ENCODE peak calls at places on chromosomes 4 and X, in six cellular contexts. W, U, H, J, B and V are unnamed samples.

GRCh38 chrX:68238568-68238967 is 194.7 kb downstream of the OPHN1 start:
- DNase-seq in H (no peak), J (peak; percentile 2), W (no peak), U (no peak), B (no peak), V (no peak)

GRCh38 chr4:16123356-16124084 is 39.7 kb upstream of the PROM1 start:
- DNase-seq in B (no peak), J (no peak), W (no peak), U (no peak), H (no peak), V (no peak)

GRCh38 chr4:94798808-94799207 is 41.1 kb downstream of the BMPR1B start:
- DNase-seq in H (no peak), J (no peak), U (no peak), B (no peak), W (no peak), V (peak; percentile 55)

GRCh38 chrX:112803060-112803459 is 37.6 kb downstream of the AMOT start:
- DNase-seq in H (no peak), W (no peak), B (no peak), J (no peak), U (no peak), V (no peak)

GRCh38 chr4:140626982-140627381 is 58.2 kb upstream of the UCP1 start:
- DNase-seq in H (no peak), W (no peak), B (no peak), J (peak; percentile 40), U (no peak), V (no peak)

GRCh38 chr4:168955674-168956073 is 54.4 kb downstream of the CBR4 start:
- DNase-seq in B (no peak), J (no peak), W (no peak), U (no peak), H (no peak), V (no peak)

GRCh38 chr4:82499705-82500104 is 62.1 kb downstream of the TMEM150C start:
- DNase-seq in B (no peak), H (no peak), J (no peak), U (no peak), W (no peak), V (no peak)

GRCh38 chrX:153688534-153688899 is 791 bp downstream of the SLC6A8 start:
- DNase-seq in H (no peak), W (no peak), J (no peak), U (no peak), B (no peak), V (no peak)

GRCh38 chr4:31104596-31104995 is 384.4 kb downstream of the PCDH7 start:
- DNase-seq in J (no peak), U (no peak), H (no peak), B (no peak), W (no peak), V (no peak)

GRCh38 chr4:158410272-158410671 is 111.4 kb upstream of the RXFP1 start:
- DNase-seq in B (no peak), H (peak; percentile 3), U (no peak), W (no peak), J (no peak), V (peak; percentile 22)

GRCh38 chr4:8844976-8845690 is 26.5 kb downstream of the HMX1 start:
- DNase-seq in J (peak; percentile 5), U (no peak), B (no peak), W (no peak), H (no peak), V (no peak)

GRCh38 chr4:117324851-117325491 is 239.6 kb upstream of the TRAM1L1 start:
- DNase-seq in J (no peak), H (peak; percentile 49), U (no peak), W (no peak), B (no peak), V (peak; percentile 96)

GRCh38 chrX:14228611-14229010 is 198.9 kb upstream of the GEMIN8 start:
- DNase-seq in W (no peak), H (no peak), B (no peak), U (no peak), J (no peak), V (no peak)

GRCh38 chrX:129659137-129659536 is 4.4 kb upstream of the APLN start:
- DNase-seq in W (no peak), B (no peak), J (no peak), U (no peak), H (no peak), V (no peak)

GRCh38 chr4:8267077-8267476 is 2.5 kb upstream of the HTRA3 start:
- DNase-seq in W (peak; percentile 70), J (peak; percentile 73), B (peak; percentile 81), U (no peak), H (peak; percentile 35), V (peak; percentile 33)

GRCh38 chrX:40570346-40571093 is 10.2 kb upstream of the ATP6AP2 start:
- DNase-seq in H (no peak), B (peak; percentile 13), J (no peak), U (peak; percentile 56), W (no peak), V (no peak)

GRCh38 chr4:136392576-136392975 is 1139.7 kb downstream of the PCDH18 start:
- DNase-seq in W (no peak), J (no peak), B (no peak), U (no peak), H (no peak), V (peak; percentile 54)

GRCh38 chrX:70096052-70096451 is 33.8 kb downstream of the OTUD6A start:
- DNase-seq in J (no peak), U (no peak), B (peak; percentile 18), H (peak; percentile 12), W (no peak), V (peak; percentile 25)

GRCh38 chrX:53223955-53224859 is 800 bp downstream of the KDM5C start:
- DNase-seq in H (peak; percentile 28), B (peak; percentile 46), U (no peak), J (peak; percentile 58), W (peak; percentile 35), V (peak; percentile 85)

GRCh38 chrX:55210931-55211677 is 9.0 kb upstream of the PAGE5 start:
- DNase-seq in B (no peak), H (no peak), W (no peak), J (no peak), U (no peak), V (no peak)

GRCh38 chrX:74535633-74536141 is 78.7 kb downstream of the RLIM start:
- DNase-seq in U (no peak), H (no peak), W (no peak), J (peak; percentile 50), B (peak; percentile 10), V (peak; percentile 66)

GRCh38 chrX:29528281-29528680 is 687.1 kb upstream of the MAGEB2 start:
- DNase-seq in H (no peak), J (no peak), U (peak; percentile 33), W (no peak), B (no peak), V (no peak)

GRCh38 chr4:173169428-173170209 is 1.0 kb downstream of the GALNT7 start:
- DNase-seq in W (peak; percentile 34), J (peak; percentile 91), B (peak; percentile 81), U (no peak), H (no peak), V (peak; percentile 62)

GRCh38 chr4:78207951-78208350 is 150.8 kb downstream of the FRAS1 start:
- DNase-seq in H (no peak), U (no peak), W (no peak), B (no peak), J (no peak), V (no peak)

GRCh38 chrX:31255310-31256033 is 183.6 kb upstream of the FTHL17 start:
- DNase-seq in U (no peak), B (no peak), J (no peak), H (no peak), W (no peak), V (no peak)

GRCh38 chrX:47112316-47112954 is 32.1 kb downstream of the NDUFB11 start:
- DNase-seq in B (no peak), J (no peak), W (no peak), U (no peak), H (no peak), V (no peak)

DNA sequence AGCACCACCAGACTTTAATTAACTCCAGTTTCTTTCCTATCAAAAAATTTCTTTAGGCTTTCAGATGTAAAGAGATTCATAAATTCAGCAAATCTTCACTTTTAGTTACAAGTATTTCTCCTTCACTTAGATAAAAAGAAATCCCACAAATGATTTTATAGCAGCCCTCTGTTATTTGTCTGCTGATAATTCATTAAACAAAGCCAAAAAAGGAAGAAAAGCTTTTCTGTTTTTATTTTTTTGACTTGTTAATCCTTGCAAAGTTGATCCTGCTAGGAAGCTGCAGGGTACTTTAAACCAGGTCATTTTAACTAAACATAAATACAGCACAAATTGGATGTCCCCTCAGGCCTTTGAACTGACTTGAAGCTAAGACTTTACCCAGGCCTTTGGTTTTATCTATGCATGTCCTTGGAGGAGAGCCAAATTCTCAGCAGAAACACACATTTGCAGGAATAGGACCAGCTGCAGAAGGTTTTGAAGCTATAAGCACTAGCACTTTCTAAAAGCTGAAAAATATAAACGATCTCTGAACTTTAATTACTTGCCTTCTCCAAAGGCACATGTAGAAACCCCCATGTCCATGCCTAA is 57.5 kb downstream of the PCDH18 start:
- DNase-seq in B (no peak), W (no peak), H (no peak), J (peak; percentile 62), U (no peak), V (peak; percentile 70)
- TF ChIP-seq RAD21 in B (no peak), W (no peak), H (no peak), J (peak; percentile 40), U (no peak), V (no peak)

GRCh38 chrX:72396117-72396516 is 90.4 kb upstream of the CITED1 start:
- DNase-seq in H (no peak), U (no peak), W (no peak), J (no peak), B (no peak), V (no peak)

GRCh38 chrX:72393836-72394517 is 88.3 kb upstream of the CITED1 start:
- DNase-seq in J (no peak), U (no peak), W (no peak), H (no peak), B (no peak), V (no peak)

GRCh38 chrX:72395252-72395651 is 89.5 kb upstream of the CITED1 start:
- DNase-seq in B (no peak), J (no peak), H (no peak), U (no peak), W (no peak), V (no peak)

GRCh38 chrX:72392816-72393800 is 87.4 kb upstream of the CITED1 start:
- DNase-seq in W (no peak), H (no peak), U (no peak), J (no peak), B (no peak), V (no peak)

GRCh38 chrX:72394518-72395163 is 88.9 kb upstream of the CITED1 start:
- DNase-seq in B (no peak), H (no peak), J (no peak), U (no peak), W (no peak), V (peak; percentile 50)
- TF ChIP-seq RAD21 in B (no peak), H (no peak), J (no peak), U (no peak), W (no peak), V (no peak)

DNA sequence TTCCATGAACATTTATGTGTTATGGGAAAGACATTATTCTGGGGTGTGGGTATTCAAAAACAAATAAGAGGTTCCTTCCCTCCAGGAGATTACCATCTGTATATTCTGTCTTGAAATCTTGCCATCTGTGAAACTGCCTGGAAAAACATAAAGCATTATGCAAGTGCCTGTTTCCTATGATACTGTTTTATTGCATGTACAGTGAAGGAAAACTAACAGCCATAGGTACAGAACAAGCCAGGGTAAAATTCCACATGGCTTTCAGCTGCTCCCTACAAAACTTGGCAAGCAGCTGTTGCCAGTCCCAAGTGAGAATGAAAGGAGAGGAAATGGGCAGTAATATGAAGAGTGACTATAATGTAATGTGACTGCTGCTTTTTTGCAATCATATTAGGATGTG is 136.0 kb downstream of the GUCY2F start:
- DNase-seq in B (no peak), J (no peak), W (no peak), H (no peak), U (no peak), V (no peak)
- TF ChIP-seq RAD21 in B (no peak), J (no peak), W (no peak), H (no peak), U (no peak), V (no peak)

GRCh38 chr4:3070709-3071500 is 3.4 kb downstream of the HTT-AS start:
- DNase-seq in B (no peak), U (no peak), W (no peak), J (no peak), H (no peak), V (peak; percentile 42)
- TF ChIP-seq RAD21 in B (no peak), U (no peak), W (no peak), J (no peak), H (no peak), V (no peak)